ENCODE peak calls at places on chromosomes 13 and 19, in five cellular contexts. One of them, this sample, is unnamed.
A peak's percentile ranks its signal among the peaks of the same experiment; 100 is the strongest.

GRCh38 chr19:3210347-3211017 is 14.0 kb upstream of the CELF5 start:
- DNase-seq in HepG2: peak; percentile 29
- DNase-seq in K562: peak; percentile 68
- DNase-seq in GM12878: no peak
- DNase-seq in SK-N-SH: peak; percentile 90
- DNase-seq in this sample: peak; percentile 4

GRCh38 chr13:94342436-94343242 is 136.8 kb downstream of the DCT start:
- DNase-seq in K562: no peak
- DNase-seq in HepG2: no peak
- DNase-seq in GM12878: no peak
- DNase-seq in SK-N-SH: no peak
- DNase-seq in this sample: no peak

GRCh38 chr13:45231722-45232121 is 30.9 kb upstream of the KCTD4 start:
- DNase-seq in HepG2: no peak
- DNase-seq in GM12878: no peak
- DNase-seq in K562: no peak
- DNase-seq in SK-N-SH: peak; percentile 11
- DNase-seq in this sample: no peak

GRCh38 chr19:41225238-41226052 is 6.4 kb downstream of the AXL start:
- DNase-seq in K562: peak; percentile 86
- DNase-seq in SK-N-SH: peak; percentile 55
- DNase-seq in HepG2: peak; percentile 91
- DNase-seq in GM12878: no peak
- DNase-seq in this sample: peak; percentile 97

GRCh38 chr19:50486823-50487515 is 10.3 kb upstream of the GARIN5A start:
- DNase-seq in HepG2: peak; percentile 51
- DNase-seq in GM12878: no peak
- DNase-seq in K562: peak; percentile 69
- DNase-seq in SK-N-SH: peak; percentile 57
- DNase-seq in this sample: peak; percentile 80

GRCh38 chr13:113552079-113552478 is 32.5 kb upstream of the TFDP1 start:
- DNase-seq in SK-N-SH: no peak
- DNase-seq in K562: no peak
- DNase-seq in HepG2: no peak
- DNase-seq in GM12878: no peak
- DNase-seq in this sample: no peak

GRCh38 chr19:18961767-18962423 is 20.9 kb upstream of the HOMER3 start:
- DNase-seq in HepG2: peak; percentile 83
- DNase-seq in K562: peak; percentile 58
- DNase-seq in GM12878: no peak
- DNase-seq in SK-N-SH: peak; percentile 50
- DNase-seq in this sample: no peak

GRCh38 chr19:29676586-29676985 is 11.3 kb downstream of the PLEKHF1 start:
- DNase-seq in K562: no peak
- DNase-seq in SK-N-SH: no peak
- DNase-seq in GM12878: no peak
- DNase-seq in HepG2: no peak
- DNase-seq in this sample: no peak

GRCh38 chr13:50969691-50970090 is 60.1 kb downstream of the RNASEH2B start:
- DNase-seq in K562: no peak
- DNase-seq in GM12878: no peak
- DNase-seq in HepG2: peak; percentile 11
- DNase-seq in SK-N-SH: no peak
- DNase-seq in this sample: no peak

GRCh38 chr13:112329376-112329775 is 46.8 kb upstream of the SPACA7 start:
- DNase-seq in K562: no peak
- DNase-seq in SK-N-SH: no peak
- DNase-seq in HepG2: no peak
- DNase-seq in GM12878: no peak
- DNase-seq in this sample: no peak

GRCh38 chr19:7266832-7267231 is 27.4 kb downstream of the INSR start:
- DNase-seq in SK-N-SH: no peak
- DNase-seq in GM12878: no peak
- DNase-seq in K562: no peak
- DNase-seq in HepG2: no peak
- DNase-seq in this sample: no peak

GRCh38 chr19:31676271-31677004 is 327.2 kb upstream of the TSHZ3 start:
- DNase-seq in HepG2: no peak
- DNase-seq in K562: peak; percentile 13
- DNase-seq in GM12878: no peak
- DNase-seq in SK-N-SH: peak; percentile 48
- DNase-seq in this sample: no peak

GRCh38 chr13:60654405-60654804 is 257.4 kb downstream of the TDRD3 start:
- DNase-seq in GM12878: no peak
- DNase-seq in K562: no peak
- DNase-seq in SK-N-SH: no peak
- DNase-seq in HepG2: peak; percentile 16
- DNase-seq in this sample: no peak

GRCh38 chr13:20940083-20940482 is 37.5 kb upstream of the XPO4 start:
- DNase-seq in HepG2: peak; percentile 83
- DNase-seq in GM12878: no peak
- DNase-seq in K562: no peak
- DNase-seq in SK-N-SH: no peak
- DNase-seq in this sample: no peak
- TF ChIP-seq REST in HepG2: no peak
- TF ChIP-seq REST in GM12878: no peak
- TF ChIP-seq REST in K562: no peak
- TF ChIP-seq REST in SK-N-SH: no peak
- TF ChIP-seq REST in this sample: no peak

DNA sequence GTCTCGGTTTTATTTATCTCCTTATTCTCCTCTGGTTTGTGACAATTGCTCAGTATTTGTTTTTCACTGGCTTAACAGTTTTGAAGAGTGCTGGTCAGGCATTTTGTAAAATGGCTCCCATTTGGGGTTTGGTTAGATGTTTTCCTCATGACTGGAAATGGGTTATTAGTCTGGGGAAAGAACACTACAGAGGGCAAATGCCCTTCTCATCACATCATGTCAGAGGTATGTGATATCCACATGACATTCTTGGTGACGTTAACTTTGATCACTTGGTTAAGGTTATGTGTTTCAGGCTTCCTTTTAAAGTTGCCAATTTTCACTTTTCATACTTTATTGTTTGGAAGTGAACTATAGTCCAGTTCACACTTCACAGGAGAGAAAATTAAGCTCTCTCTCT is 74.8 kb upstream of the KLHL1 start:
- DNase-seq in K562: no peak
- DNase-seq in HepG2: no peak
- DNase-seq in GM12878: no peak
- DNase-seq in SK-N-SH: no peak
- DNase-seq in this sample: no peak
- TF ChIP-seq YY1 in K562: no peak
- TF ChIP-seq YY1 in HepG2: no peak
- TF ChIP-seq YY1 in GM12878: no peak
- TF ChIP-seq YY1 in SK-N-SH: no peak
- TF ChIP-seq YY1 in this sample: no peak

GRCh38 chr19:48878219-48879024 is 6.2 kb downstream of the PPP1R15A start:
- DNase-seq in GM12878: no peak
- DNase-seq in SK-N-SH: no peak
- DNase-seq in K562: peak; percentile 64
- DNase-seq in HepG2: no peak
- DNase-seq in this sample: no peak
- TF ChIP-seq REST in GM12878: no peak
- TF ChIP-seq REST in SK-N-SH: no peak
- TF ChIP-seq REST in K562: no peak
- TF ChIP-seq REST in HepG2: no peak
- TF ChIP-seq REST in this sample: no peak

DNA sequence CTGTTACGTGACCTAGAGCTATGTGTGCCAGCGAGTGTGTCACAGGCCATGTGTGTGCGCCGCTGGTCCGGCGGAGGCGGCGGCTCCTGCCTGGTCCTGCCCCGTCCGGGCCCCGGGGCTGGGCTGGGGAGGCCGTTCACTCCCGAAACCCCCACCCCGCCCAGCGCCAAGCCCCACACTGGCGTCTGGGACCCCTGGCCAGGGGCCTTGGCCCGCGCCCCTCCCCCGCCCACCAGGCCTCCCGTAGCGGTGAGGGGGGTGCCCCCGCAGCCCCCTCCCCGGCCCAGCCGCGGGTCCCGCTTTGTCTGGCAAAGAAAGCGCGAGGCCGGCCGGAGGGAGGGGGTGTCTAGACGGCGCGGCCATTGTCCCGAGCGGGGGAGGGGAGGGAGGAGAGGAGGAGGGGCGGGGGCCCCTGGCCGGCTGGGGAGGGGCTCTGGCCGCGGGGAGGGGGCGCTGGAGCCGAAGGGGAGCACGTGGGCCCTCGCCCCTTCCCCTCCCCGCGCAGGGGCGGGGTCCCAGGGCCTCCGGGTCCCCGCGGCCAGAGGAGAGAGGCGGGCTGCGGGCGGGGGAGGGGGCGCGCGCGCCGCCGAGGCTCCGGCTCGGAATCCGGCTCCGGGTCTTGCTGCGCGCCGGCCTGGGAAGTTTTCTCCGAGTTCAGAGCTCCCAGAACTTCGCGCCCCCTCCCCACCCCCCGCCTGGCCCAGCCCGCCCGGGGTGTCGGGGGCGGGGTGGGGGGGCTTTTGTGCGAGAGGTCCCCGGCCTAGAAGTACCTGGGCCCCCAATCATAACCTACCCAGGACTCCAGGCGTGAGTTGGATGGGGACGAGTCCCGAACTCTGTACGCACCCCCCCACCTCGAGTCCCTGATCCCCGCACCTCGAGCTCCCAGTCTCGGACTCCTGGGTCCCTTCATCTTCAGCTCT is 882 bp downstream of the NOTCH3 start:
- DNase-seq in HepG2: no peak
- DNase-seq in K562: peak; percentile 59
- DNase-seq in SK-N-SH: peak; percentile 91
- DNase-seq in GM12878: no peak
- DNase-seq in this sample: no peak
- TF ChIP-seq YY1 in HepG2: peak; percentile 31
- TF ChIP-seq YY1 in K562: no peak
- TF ChIP-seq YY1 in SK-N-SH: no peak
- TF ChIP-seq YY1 in GM12878: no peak
- TF ChIP-seq YY1 in this sample: peak; percentile 15

GRCh38 chr19:679418-680286 is 3.5 kb downstream of the FSTL3 start:
- DNase-seq in HepG2: no peak
- DNase-seq in GM12878: no peak
- DNase-seq in K562: peak; percentile 69
- DNase-seq in SK-N-SH: peak; percentile 83
- DNase-seq in this sample: no peak
- TF ChIP-seq REST in HepG2: no peak
- TF ChIP-seq REST in GM12878: no peak
- TF ChIP-seq REST in K562: no peak
- TF ChIP-seq REST in SK-N-SH: no peak
- TF ChIP-seq REST in this sample: no peak

GRCh38 chr13:30580852-30581502 is 36.7 kb upstream of the USPL1 start:
- DNase-seq in SK-N-SH: no peak
- DNase-seq in HepG2: no peak
- DNase-seq in K562: no peak
- DNase-seq in GM12878: no peak
- DNase-seq in this sample: no peak

GRCh38 chr13:30572859-30573275 is 44.9 kb upstream of the USPL1 start:
- DNase-seq in GM12878: peak; percentile 28
- DNase-seq in SK-N-SH: peak; percentile 15
- DNase-seq in K562: no peak
- DNase-seq in HepG2: peak; percentile 12
- DNase-seq in this sample: no peak

GRCh38 chr13:30577381-30577780 is 40.3 kb upstream of the USPL1 start:
- DNase-seq in K562: no peak
- DNase-seq in GM12878: peak; percentile 72
- DNase-seq in HepG2: peak; percentile 13
- DNase-seq in SK-N-SH: no peak
- DNase-seq in this sample: peak; percentile 57

GRCh38 chr13:30581582-30581981 is 36.1 kb upstream of the USPL1 start:
- DNase-seq in HepG2: peak; percentile 8
- DNase-seq in SK-N-SH: no peak
- DNase-seq in GM12878: no peak
- DNase-seq in K562: no peak
- DNase-seq in this sample: peak; percentile 29

DNA sequence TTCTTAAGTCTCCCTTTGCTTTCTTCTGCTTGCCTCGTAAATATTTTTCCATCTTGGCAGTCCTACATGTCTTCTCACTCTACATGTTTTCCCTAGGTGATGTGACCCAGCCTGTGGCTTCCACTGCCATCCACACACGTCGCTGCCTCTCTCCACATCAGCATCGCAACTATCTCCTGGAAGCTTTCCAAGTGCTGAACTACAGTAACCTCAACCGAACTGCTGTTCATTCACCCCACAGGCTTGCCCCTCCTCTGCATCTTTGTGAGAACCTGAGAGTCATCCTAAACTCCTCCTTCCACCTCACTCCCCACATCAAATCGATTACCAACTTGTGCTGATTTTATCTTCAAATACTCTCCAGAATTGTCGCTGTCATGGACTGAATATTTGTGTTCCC is 41.2 kb upstream of the USPL1 start:
- DNase-seq in K562: no peak
- DNase-seq in SK-N-SH: no peak
- DNase-seq in GM12878: no peak
- DNase-seq in HepG2: peak; percentile 1
- DNase-seq in this sample: no peak
- TF ChIP-seq YY1 in K562: no peak
- TF ChIP-seq YY1 in SK-N-SH: no peak
- TF ChIP-seq YY1 in GM12878: no peak
- TF ChIP-seq YY1 in HepG2: no peak
- TF ChIP-seq YY1 in this sample: no peak

DNA sequence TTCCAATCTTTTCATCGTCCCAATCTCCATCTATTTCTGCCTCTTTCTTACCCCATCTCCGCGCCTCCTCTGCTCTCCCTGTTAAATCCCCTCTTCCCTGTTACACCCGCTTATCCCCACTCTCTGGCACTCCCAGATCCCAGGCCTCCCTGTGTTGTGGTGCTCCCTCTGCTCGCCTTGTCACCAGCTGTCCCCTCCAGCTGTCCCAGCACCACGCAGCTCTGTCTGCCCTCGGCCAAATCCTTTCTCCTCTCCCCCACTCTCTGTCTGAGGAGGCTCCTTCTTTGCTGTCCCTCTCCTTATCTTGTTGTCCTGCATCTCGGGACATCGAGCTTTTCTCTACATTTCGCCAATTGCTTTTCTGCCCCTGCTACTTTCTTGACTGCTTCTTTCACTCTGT is 1.0 kb downstream of the ZNF160 start:
- DNase-seq in SK-N-SH: peak; percentile 59
- DNase-seq in K562: peak; percentile 19
- DNase-seq in GM12878: no peak
- DNase-seq in HepG2: no peak
- DNase-seq in this sample: no peak
- TF ChIP-seq REST in SK-N-SH: no peak
- TF ChIP-seq REST in K562: no peak
- TF ChIP-seq REST in GM12878: no peak
- TF ChIP-seq REST in HepG2: no peak
- TF ChIP-seq REST in this sample: no peak

DNA sequence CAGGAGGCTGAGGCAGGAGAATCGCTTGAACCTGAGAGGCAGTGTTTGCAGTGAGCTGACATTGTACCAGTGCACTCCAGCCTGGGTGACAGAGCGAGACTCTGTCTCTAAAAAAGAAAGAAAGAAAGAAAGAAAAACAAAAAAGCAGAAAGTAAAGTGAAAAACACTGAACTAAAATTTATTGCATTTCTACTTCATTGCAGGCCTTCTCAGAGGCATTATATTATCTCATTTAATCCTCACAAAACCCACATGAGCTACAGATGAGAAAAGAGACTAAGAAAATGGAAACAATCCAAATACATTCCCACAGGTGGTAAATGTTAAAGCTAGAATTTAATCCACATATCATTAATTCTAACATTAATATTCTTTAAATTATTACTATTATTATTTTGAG is 147.2 kb upstream of the FREM2 start:
- DNase-seq in K562: no peak
- DNase-seq in GM12878: no peak
- DNase-seq in SK-N-SH: no peak
- DNase-seq in HepG2: no peak
- DNase-seq in this sample: no peak
- TF ChIP-seq YY1 in K562: no peak
- TF ChIP-seq YY1 in GM12878: no peak
- TF ChIP-seq YY1 in SK-N-SH: no peak
- TF ChIP-seq YY1 in HepG2: no peak
- TF ChIP-seq YY1 in this sample: no peak